ENCODE peak calls at places on chromosomes 5 and 9, in six cellular contexts. P is IMR-90, E is testis, Z is prostate gland, Y is A549, V is breast epithelium. A is an unnamed sample.

GRCh38 chr9:127525426-127526188 is 74.3 kb downstream of the LRSAM1 start:
- DNase-seq in P (peak), E (no peak), Z (no peak), Y (no peak), V (no peak), A (no peak)

GRCh38 chr9:125495137-125496119 is 211.6 kb downstream of the MAPKAP1 start:
- DNase-seq in P (no peak), E (no peak), Z (no peak), Y (peak), V (no peak), A (no peak)

GRCh38 chr9:20740929-20741582 is 57.0 kb downstream of the FOCAD start:
- DNase-seq in P (no peak), E (no peak), Z (no peak), Y (no peak), V (no peak), A (no peak)

GRCh38 chr9:27133817-27134216 is 24.8 kb downstream of the TEK start:
- DNase-seq in P (no peak), E (no peak), Z (no peak), Y (no peak), V (no peak), A (no peak)

GRCh38 chr5:132762246-132763000 is 14.6 kb downstream of the SEPTIN8 start:
- DNase-seq in P (no peak), E (peak), Z (no peak), Y (no peak), V (no peak), A (peak)

GRCh38 chr5:127785098-127785927 is 82.1 kb downstream of the CCDC192 start:
- DNase-seq in P (peak), E (no peak), Z (no peak), Y (no peak), V (no peak), A (no peak)

GRCh38 chr9:121816845-121817450 is 165.5 kb downstream of the DAB2IP start:
- DNase-seq in P (no peak), E (no peak), Z (no peak), Y (no peak), V (peak), A (no peak)

GRCh38 chr5:133953568-133954145 is 14.8 kb downstream of the C5orf15 start:
- DNase-seq in P (no peak), E (no peak), Z (no peak), Y (no peak), V (no peak), A (no peak)

GRCh38 chr5:174843263-174844250 is 119.2 kb downstream of the MSX2 start:
- DNase-seq in P (no peak), E (peak), Z (no peak), Y (no peak), V (no peak), A (no peak)

GRCh38 chr9:112487799-112488345 is 1.2 kb downstream of the KIAA1958 start:
- DNase-seq in P (no peak), E (no peak), Z (no peak), Y (no peak), V (no peak), A (no peak)

GRCh38 chr9:137761032-137761431 is 116.5 kb upstream of the CACNA1B start:
- DNase-seq in P (no peak), E (no peak), Z (no peak), Y (no peak), V (no peak), A (no peak)

GRCh38 chr9:133740891-133741290 is 2.7 kb upstream of the SARDH start:
- DNase-seq in P (no peak), E (peak), Z (no peak), Y (no peak), V (no peak), A (peak)

GRCh38 chr5:137344723-137345322 is 154.3 kb downstream of the SPOCK1 start:
- DNase-seq in P (peak), E (peak), Z (peak), Y (peak), V (no peak), A (no peak)

GRCh38 chr9:35273591-35273990 is 111.8 kb downstream of the UNC13B start:
- DNase-seq in P (no peak), E (no peak), Z (no peak), Y (no peak), V (no peak), A (no peak)

GRCh38 chr5:78260771-78261170 is 33.7 kb downstream of the AP3B1 start:
- DNase-seq in P (peak), E (no peak), Z (no peak), Y (no peak), V (no peak), A (no peak)

GRCh38 chr5:88885043-88885442 is 2.1 kb upstream of the MEF2C start:
- DNase-seq in P (no peak), E (no peak), Z (no peak), Y (no peak), V (no peak), A (no peak)

GRCh38 chr5:180128671-180129261 is 57.2 kb upstream of the RNF130 start:
- DNase-seq in P (no peak), E (peak), Z (no peak), Y (no peak), V (peak), A (peak)

GRCh38 chr9:127627494-127627855 is 15.4 kb downstream of the STXBP1 start:
- DNase-seq in P (no peak), E (no peak), Z (no peak), Y (no peak), V (no peak), A (no peak)

GRCh38 chr9:115374724-115375268 is 256.8 kb upstream of the TNC start:
- DNase-seq in P (no peak), E (no peak), Z (no peak), Y (no peak), V (no peak), A (no peak)

GRCh38 chr5:33524476-33524875 is 83.7 kb downstream of the TARS1 start:
- DNase-seq in P (peak), E (no peak), Z (no peak), Y (no peak), V (no peak), A (no peak)

GRCh38 chr9:14275331-14275730 is 38.6 kb downstream of the NFIB start:
- DNase-seq in P (no peak), E (no peak), Z (no peak), Y (no peak), V (no peak), A (no peak)

GRCh38 chr5:10251409-10251808 is 1.3 kb downstream of the CCT5 start:
- DNase-seq in P (no peak), E (no peak), Z (no peak), Y (no peak), V (no peak), A (no peak)

GRCh38 chr9:127876026-127876763 is 1.3 kb downstream of the AK1 start:
- DNase-seq in P (no peak), E (no peak), Z (no peak), Y (no peak), V (no peak), A (no peak)

GRCh38 chr9:87537625-87538024 is 40.0 kb downstream of the DAPK1 start:
- DNase-seq in P (no peak), E (no peak), Z (no peak), Y (no peak), V (no peak), A (no peak)

GRCh38 chr5:151492729-151493128 is 45.3 kb downstream of the SLC36A1 start:
- DNase-seq in P (peak), E (no peak), Z (no peak), Y (no peak), V (no peak), A (no peak)

GRCh38 chr5:110064593-110065268 is 375.0 kb downstream of the MAN2A1 start:
- DNase-seq in P (no peak), E (no peak), Z (no peak), Y (no peak), V (no peak), A (no peak)

GRCh38 chr9:135574943-135575342 is 13.4 kb downstream of the PAEP start:
- DNase-seq in P (no peak), E (no peak), Z (no peak), Y (no peak), V (no peak), A (no peak)

GRCh38 chr5:144189800-144190429 is 19.2 kb downstream of the KCTD16 start:
- DNase-seq in P (peak), E (no peak), Z (no peak), Y (peak), V (no peak), A (no peak)

GRCh38 chr5:28014779-28015178 is 976.4 kb upstream of the CDH9 start:
- DNase-seq in P (no peak), E (peak), Z (no peak), Y (no peak), V (no peak), A (no peak)
- TF ChIP-seq CTCF in P (peak), E (peak), Z (peak), Y (peak), V (no peak), A (no peak)

DNA sequence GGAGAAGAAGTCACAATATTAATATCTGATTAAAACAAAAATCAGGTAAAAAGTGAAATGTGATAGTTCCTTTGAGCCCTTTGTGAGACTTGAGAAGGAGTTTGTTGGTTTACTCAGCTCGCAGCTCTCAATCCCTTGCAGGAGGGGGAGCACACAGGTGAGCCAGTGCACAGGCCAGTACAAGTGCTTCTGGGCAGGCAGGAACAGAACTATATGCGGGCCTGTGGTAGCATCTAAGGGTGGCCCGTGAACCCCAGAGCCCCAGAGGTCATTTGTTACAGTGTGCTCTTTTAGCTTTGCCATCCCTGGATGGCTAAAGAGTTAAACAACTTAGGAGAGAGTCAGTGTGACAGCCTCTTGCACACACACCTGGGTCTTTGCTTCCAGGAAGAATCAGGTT is 215.3 kb upstream of the EDIL3 start:
- DNase-seq in P (no peak), E (no peak), Z (no peak), Y (no peak), V (no peak), A (no peak)
- H3K27ac ChIP-seq in P (no peak), E (no peak), Z (no peak), Y (no peak), V (no peak), A (no peak)

GRCh38 chr5:142671801-142672200 is 14.1 kb downstream of the FGF1 start:
- DNase-seq in P (peak), E (no peak), Z (no peak), Y (no peak), V (no peak), A (no peak)
- H3K4me3 ChIP-seq in P (no peak), E (no peak), Z (no peak), Y (no peak), V (no peak), A (no peak)

GRCh38 chr9:2640570-2640969 is 19.0 kb downstream of the VLDLR start:
- DNase-seq in P (no peak), E (no peak), Z (no peak), Y (no peak), V (no peak), A (no peak)

GRCh38 chr9:2638871-2639673 is 17.5 kb downstream of the VLDLR start:
- DNase-seq in P (no peak), E (no peak), Z (no peak), Y (no peak), V (no peak), A (no peak)

GRCh38 chr9:2641033-2641432 is 19.4 kb downstream of the VLDLR start:
- DNase-seq in P (no peak), E (no peak), Z (no peak), Y (no peak), V (no peak), A (no peak)

GRCh38 chr9:2639786-2640185 is 18.2 kb downstream of the VLDLR start:
- DNase-seq in P (no peak), E (no peak), Z (no peak), Y (no peak), V (no peak), A (no peak)

DNA sequence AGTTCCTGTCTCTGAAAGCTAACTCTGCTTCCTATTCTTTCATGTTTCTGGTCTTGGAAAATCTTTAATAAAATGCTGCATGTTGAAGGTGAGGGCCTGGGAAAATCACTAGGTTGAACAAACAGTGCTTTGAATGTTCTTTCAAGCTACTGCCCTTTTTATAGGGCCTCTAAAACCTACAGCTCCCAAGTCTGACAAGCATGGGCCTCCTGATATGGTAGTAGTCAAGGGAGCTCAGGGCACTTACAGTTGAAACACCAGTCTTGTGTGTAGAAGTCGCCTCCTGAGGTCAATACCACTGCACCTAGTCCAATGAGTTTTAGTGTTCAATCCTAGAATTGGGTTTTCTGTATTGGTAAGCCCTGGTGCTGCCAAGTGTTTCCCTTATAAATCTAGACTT is 20.5 kb downstream of the VLDLR start:
- DNase-seq in P (no peak), E (no peak), Z (no peak), Y (no peak), V (no peak), A (no peak)
- TF ChIP-seq CTCF in P (no peak), E (no peak), Z (no peak), Y (no peak), V (no peak), A (no peak)

GRCh38 chr9:131275332-131276106 is 791 bp downstream of the FAM78A start:
- DNase-seq in P (no peak), E (peak), Z (no peak), Y (no peak), V (no peak), A (no peak)
- H3K27ac ChIP-seq in P (no peak), E (peak), Z (no peak), Y (no peak), V (peak), A (peak)